ENCODE peak calls at places on chromosomes 3 and 15, in four cellular contexts. One of them, this sample, is unnamed.

GRCh38 chr3:115085197-115085865 is 61.8 kb downstream of the ZBTB20 start:
- DNase-seq in HuH-7.5: no peak
- DNase-seq in fibroblast of pulmonary artery: no peak
- DNase-seq in ureter: no peak
- DNase-seq in this sample: no peak

GRCh38 chr3:150062492-150062891 is 91.8 kb upstream of the PFN2 start:
- DNase-seq in HuH-7.5: no peak
- DNase-seq in fibroblast of pulmonary artery: peak
- DNase-seq in ureter: no peak
- DNase-seq in this sample: no peak

GRCh38 chr3:138426211-138426610 is 8.2 kb upstream of the ESYT3 start:
- DNase-seq in HuH-7.5: no peak
- DNase-seq in fibroblast of pulmonary artery: peak
- DNase-seq in ureter: no peak
- DNase-seq in this sample: no peak

GRCh38 chr3:99909714-99910508 is 92.2 kb downstream of the CMSS1 start:
- DNase-seq in HuH-7.5: no peak
- DNase-seq in fibroblast of pulmonary artery: peak
- DNase-seq in ureter: no peak
- DNase-seq in this sample: peak

GRCh38 chr3:14523792-14524191 is 16.4 kb downstream of the GRIP2 start:
- DNase-seq in HuH-7.5: no peak
- DNase-seq in fibroblast of pulmonary artery: no peak
- DNase-seq in ureter: no peak
- DNase-seq in this sample: no peak

GRCh38 chr15:25372298-25372697 is 66.5 kb downstream of the UBE3A start:
- DNase-seq in HuH-7.5: no peak
- DNase-seq in fibroblast of pulmonary artery: peak
- DNase-seq in ureter: no peak
- DNase-seq in this sample: no peak

GRCh38 chr3:69831737-69832136 is 92.5 kb downstream of the MITF start:
- DNase-seq in HuH-7.5: no peak
- DNase-seq in fibroblast of pulmonary artery: no peak
- DNase-seq in ureter: no peak
- DNase-seq in this sample: no peak

GRCh38 chr15:64731012-64731806 is 44.2 kb downstream of the RBPMS2 start:
- DNase-seq in HuH-7.5: peak
- DNase-seq in fibroblast of pulmonary artery: peak
- DNase-seq in ureter: peak
- DNase-seq in this sample: peak

GRCh38 chr15:30923429-30923828 is 19.7 kb downstream of the FAN1 start:
- DNase-seq in HuH-7.5: no peak
- DNase-seq in fibroblast of pulmonary artery: no peak
- DNase-seq in ureter: no peak
- DNase-seq in this sample: no peak

GRCh38 chr3:180295811-180296210 is 259.1 kb upstream of the PEX5L start:
- DNase-seq in HuH-7.5: no peak
- DNase-seq in fibroblast of pulmonary artery: no peak
- DNase-seq in ureter: no peak
- DNase-seq in this sample: no peak

GRCh38 chr3:59017617-59017984 is 32.2 kb downstream of the CFAP20DC start:
- DNase-seq in HuH-7.5: no peak
- DNase-seq in fibroblast of pulmonary artery: no peak
- DNase-seq in ureter: no peak
- DNase-seq in this sample: no peak

GRCh38 chr3:6771171-6771570 is 89.7 kb upstream of the GRM7 start:
- DNase-seq in HuH-7.5: no peak
- DNase-seq in fibroblast of pulmonary artery: no peak
- DNase-seq in ureter: no peak
- DNase-seq in this sample: no peak

GRCh38 chr3:168040624-168041208 is 55.0 kb downstream of the GOLIM4 start:
- DNase-seq in HuH-7.5: peak
- DNase-seq in fibroblast of pulmonary artery: peak
- DNase-seq in ureter: no peak
- DNase-seq in this sample: no peak

GRCh38 chr3:184235381-184236032 is 6.1 kb downstream of the VWA5B2 start:
- DNase-seq in HuH-7.5: no peak
- DNase-seq in fibroblast of pulmonary artery: no peak
- DNase-seq in ureter: no peak
- DNase-seq in this sample: no peak

GRCh38 chr3:46368569-46368968 is 2.2 kb upstream of the CCR5 start:
- DNase-seq in HuH-7.5: peak
- DNase-seq in fibroblast of pulmonary artery: no peak
- DNase-seq in ureter: peak
- DNase-seq in this sample: no peak

GRCh38 chr3:157856078-157856939 is 249.9 kb downstream of the SHOX2 start:
- DNase-seq in HuH-7.5: no peak
- DNase-seq in fibroblast of pulmonary artery: no peak
- DNase-seq in ureter: no peak
- DNase-seq in this sample: peak

GRCh38 chr15:67127334-67127664 is 61.9 kb downstream of the SMAD3 start:
- DNase-seq in HuH-7.5: no peak
- DNase-seq in fibroblast of pulmonary artery: no peak
- DNase-seq in ureter: no peak
- DNase-seq in this sample: no peak

GRCh38 chr3:85560088-85560790 is 601.5 kb downstream of the CADM2 start:
- DNase-seq in HuH-7.5: no peak
- DNase-seq in fibroblast of pulmonary artery: peak
- DNase-seq in ureter: no peak
- DNase-seq in this sample: no peak

GRCh38 chr3:106161236-106161635 is 292.4 kb upstream of the CBLB start:
- DNase-seq in HuH-7.5: no peak
- DNase-seq in fibroblast of pulmonary artery: no peak
- DNase-seq in ureter: no peak
- DNase-seq in this sample: no peak